ENCODE peak calls at places on chromosomes 7 and 10, in five cellular contexts. K, A, S, F and E are unnamed samples.

GRCh38 chr10:3186365-3186764 is 13.8 kb upstream of the PITRM1 start:
- DNase-seq in F (no peak), K (no peak), A (peak; percentile 25), S (no peak), E (no peak)

GRCh38 chr7:149662591-149663095 is 110.7 kb downstream of the ZNF467 start:
- DNase-seq in A (peak; percentile 31), S (peak; percentile 90), K (peak; percentile 49), F (peak; percentile 66), E (peak; percentile 77)

GRCh38 chr7:1659696-1660095 is 10.4 kb upstream of the ELFN1 start:
- DNase-seq in A (no peak), S (no peak), F (no peak), K (peak; percentile 12), E (no peak)

GRCh38 chr10:108901766-108902365 is 1021.4 kb downstream of the XPNPEP1 start:
- DNase-seq in F (no peak), A (no peak), K (no peak), S (no peak), E (no peak)

GRCh38 chr10:124719213-124719851 is 24.8 kb downstream of the FAM53B start:
- DNase-seq in A (peak; percentile 62), K (peak; percentile 54), S (no peak), F (peak; percentile 71), E (peak; percentile 87)

GRCh38 chr7:88217675-88218427 is 2.0 kb downstream of the SRI start:
- DNase-seq in A (no peak), F (no peak), S (no peak), K (no peak), E (no peak)

GRCh38 chr7:130632111-130632510 is 36.4 kb downstream of the COPG2 start:
- DNase-seq in K (peak; percentile 30), A (no peak), F (no peak), S (no peak), E (no peak)

GRCh38 chr10:71582019-71582418 is 137.6 kb downstream of the C10orf105 start:
- DNase-seq in S (no peak), A (no peak), F (no peak), K (peak; percentile 51), E (no peak)

GRCh38 chr7:78134256-78134655 is 335.7 kb downstream of the PHTF2 start:
- DNase-seq in S (peak; percentile 62), F (no peak), A (no peak), K (peak; percentile 62), E (no peak)

DNA sequence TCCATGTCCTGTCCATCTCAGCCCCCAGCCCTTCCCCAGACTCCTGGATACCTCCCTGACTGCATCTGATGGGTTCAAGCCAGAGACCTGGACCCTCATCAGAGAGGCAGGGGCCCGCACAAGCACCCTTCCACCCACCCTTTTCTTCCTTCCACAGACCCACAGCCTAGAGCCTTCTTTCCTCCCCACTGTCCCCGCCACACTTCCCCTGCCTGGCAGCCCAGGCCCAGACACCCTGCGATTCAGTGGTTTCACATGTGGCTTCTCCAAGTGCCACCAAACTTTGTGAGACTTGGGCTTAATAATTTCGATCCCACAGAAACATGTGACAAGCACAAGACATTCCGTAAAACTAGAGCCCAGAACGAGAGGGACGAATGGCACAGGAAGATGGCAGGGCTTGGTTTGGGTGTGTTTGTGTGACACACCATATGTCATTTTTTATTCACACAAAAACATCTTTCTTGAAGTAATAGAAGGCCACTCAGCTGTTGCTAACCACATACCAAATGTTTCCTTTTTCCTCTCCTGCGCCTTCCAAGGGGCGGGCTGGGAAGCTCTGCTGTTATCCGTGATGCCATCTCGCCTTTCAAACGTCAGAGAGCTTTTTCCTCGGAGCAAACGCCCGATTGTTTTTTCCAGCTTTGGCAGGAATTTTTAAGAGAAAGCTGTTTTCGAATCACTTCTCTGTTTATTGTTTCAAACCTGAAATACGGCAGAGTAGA is 162.8 kb downstream of the GRK5 start:
- DNase-seq in F (no peak), K (peak; percentile 85), A (no peak), S (no peak), E (no peak)
- H3K4me3 ChIP-seq in F (no peak overlapping the region), K (peak overlapping the region; percentile 33), A (no peak overlapping the region), S (no peak overlapping the region), E (no peak overlapping the region)

GRCh38 chr7:134370135-134370534 is 53.4 kb upstream of the SLC35B4 start:
- DNase-seq in S (no peak), A (no peak), F (no peak), K (no peak), E (no peak)
- H3K4me3 ChIP-seq in S (no peak overlapping the region), A (no peak overlapping the region), F (no peak overlapping the region), K (no peak overlapping the region), E (no peak overlapping the region)

GRCh38 chr7:8175929-8176369 is 86.0 kb downstream of the ICA1 start:
- DNase-seq in K (no peak), F (no peak), S (no peak), A (no peak), E (no peak)

GRCh38 chr7:8178353-8178752 is 83.6 kb downstream of the ICA1 start:
- DNase-seq in F (no peak), K (no peak), S (no peak), A (no peak), E (no peak)

GRCh38 chr7:8176370-8177081 is 85.4 kb downstream of the ICA1 start:
- DNase-seq in A (peak; percentile 48), F (no peak), S (no peak), K (no peak), E (no peak)

GRCh38 chr7:8172372-8173354 is 89.3 kb downstream of the ICA1 start:
- DNase-seq in K (no peak), A (no peak), F (no peak), S (no peak), E (no peak)

DNA sequence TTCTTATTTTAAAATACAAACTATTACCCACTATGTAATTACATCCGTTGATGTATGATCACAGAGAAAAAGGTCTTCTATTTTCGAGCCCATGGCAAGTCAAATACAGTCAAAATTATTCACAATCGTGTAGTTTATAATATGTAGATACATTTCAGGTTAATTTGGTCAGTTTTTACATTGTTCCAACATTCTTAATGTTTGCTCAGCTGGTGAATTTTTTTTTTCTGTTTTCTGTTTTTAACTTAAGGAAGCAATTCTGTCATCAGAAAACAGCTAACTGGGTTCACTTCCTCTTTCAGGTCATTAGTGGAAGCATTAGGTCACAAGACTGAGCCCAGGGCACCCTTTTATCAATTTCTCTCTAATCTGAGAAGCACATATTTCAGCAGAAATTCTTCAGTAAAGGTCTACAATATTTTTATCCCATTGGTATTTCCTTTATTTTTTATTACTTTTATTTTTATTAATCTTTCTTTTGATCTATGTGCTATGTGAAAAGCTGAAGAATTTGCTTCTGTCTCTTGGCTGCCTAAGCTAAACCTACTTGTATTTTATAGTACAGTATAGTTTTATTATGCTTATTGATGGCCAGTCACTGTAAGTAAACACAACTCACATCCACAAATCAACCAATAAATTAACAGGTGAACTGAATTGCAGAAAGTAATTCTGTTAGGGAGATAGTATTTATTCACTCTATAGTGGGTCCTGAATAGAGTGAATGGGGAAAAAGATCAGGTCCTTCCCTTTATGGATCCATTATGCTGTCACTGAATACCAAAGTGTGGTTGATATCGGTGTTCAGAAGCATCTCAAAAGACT is 84.6 kb downstream of the ICA1 start:
- DNase-seq in K (no peak), A (no peak), F (no peak), S (no peak), E (no peak)
- H3K4me3 ChIP-seq in K (no peak overlapping the region), A (peak overlapping the region; percentile 36), F (no peak overlapping the region), S (no peak overlapping the region), E (no peak overlapping the region)

GRCh38 chr10:131247873-131248272 is 63.6 kb downstream of the TCERG1L start:
- DNase-seq in K (no peak), F (no peak), S (no peak), A (no peak), E (no peak)

GRCh38 chr10:131246089-131246488 is 65.4 kb downstream of the TCERG1L start:
- DNase-seq in K (no peak), F (no peak), A (no peak), S (no peak), E (no peak)

GRCh38 chr10:131246775-131247174 is 64.7 kb downstream of the TCERG1L start:
- DNase-seq in S (no peak), F (no peak), K (no peak), A (no peak), E (no peak)

GRCh38 chr10:131244836-131245235 is 66.7 kb downstream of the TCERG1L start:
- DNase-seq in K (no peak), S (no peak), F (no peak), A (no peak), E (no peak)

GRCh38 chr10:131245475-131246059 is 66.0 kb downstream of the TCERG1L start:
- DNase-seq in F (no peak), A (no peak), S (no peak), K (no peak), E (no peak)
- H3K4me3 ChIP-seq in F (no peak overlapping the region), A (no peak overlapping the region), S (no peak overlapping the region), K (no peak overlapping the region), E (no peak overlapping the region)

GRCh38 chr10:114683593-114683992 is 25.5 kb upstream of the ABLIM1 start:
- DNase-seq in F (no peak), S (peak; percentile 42), A (no peak), K (no peak), E (no peak)

GRCh38 chr10:114682121-114682520 is 24.0 kb upstream of the ABLIM1 start:
- DNase-seq in A (no peak), K (no peak), F (no peak), S (no peak), E (no peak)

GRCh38 chr10:114684085-114684821 is 26.2 kb upstream of the ABLIM1 start:
- DNase-seq in K (no peak), A (no peak), F (peak; percentile 61), S (peak; percentile 70), E (peak; percentile 79)

GRCh38 chr10:114682532-114682931 is 24.5 kb upstream of the ABLIM1 start:
- DNase-seq in A (no peak), S (no peak), F (no peak), K (no peak), E (no peak)

DNA sequence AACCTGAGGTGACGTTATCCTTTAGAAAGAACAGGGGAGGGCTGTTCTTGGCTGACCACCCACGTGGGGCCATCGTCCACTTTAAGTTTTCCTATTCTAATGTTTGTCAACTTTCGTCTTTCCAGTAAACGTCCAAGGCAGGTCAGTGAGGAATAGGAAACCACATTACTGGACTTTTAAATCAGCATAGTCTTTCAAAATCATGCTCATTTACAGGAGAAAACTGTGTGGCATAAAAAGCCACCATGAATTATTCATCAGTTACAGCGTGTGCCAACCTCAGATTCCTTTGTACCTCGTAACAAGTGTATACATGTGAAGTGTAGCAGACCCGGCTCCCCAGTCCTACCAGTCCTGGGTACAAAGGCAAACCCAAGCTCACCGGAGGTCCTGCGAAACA is 25.1 kb upstream of the ABLIM1 start:
- DNase-seq in S (no peak), K (no peak), A (no peak), F (no peak), E (no peak)
- H3K4me3 ChIP-seq in S (peak overlapping the region; percentile 75), K (no peak overlapping the region), A (no peak overlapping the region), F (peak overlapping the region; percentile 67), E (no peak overlapping the region)

GRCh38 chr7:47453093-47454056 is 128.5 kb downstream of the TNS3 start:
- DNase-seq in K (peak; percentile 84), A (no peak), S (no peak), F (peak; percentile 70), E (no peak)
- H3K4me3 ChIP-seq in K (peak overlapping the region; percentile 29), A (no peak overlapping the region), S (no peak overlapping the region), F (no peak overlapping the region), E (no peak overlapping the region)